ENCODE peak calls at places on chromosomes 16 and 17, in six cellular contexts. V is stomach, A is Peyer's patch, Z is adrenal gland, N is H1, K is PC-3. B is an unnamed sample.

GRCh38 chr16:28980929-28981328 is 3.9 kb upstream of the LAT start:
- DNase-seq in V (no peak), A (no peak), Z (no peak), N (no peak), K (no peak), B (no peak)

GRCh38 chr17:76485569-76485968 is 15.7 kb downstream of the RHBDF2 start:
- DNase-seq in V (no peak), A (no peak), Z (peak), N (no peak), K (no peak), B (no peak)

GRCh38 chr17:56679148-56679766 is 85.8 kb downstream of the NOG start:
- DNase-seq in V (no peak), A (no peak), Z (no peak), N (no peak), K (peak), B (peak)

GRCh38 chr16:72191551-72191950 is 19.6 kb upstream of the PMFBP1 start:
- DNase-seq in V (no peak), A (no peak), Z (no peak), N (no peak), K (no peak), B (no peak)

GRCh38 chr16:3188925-3189825 is 1.2 kb downstream of the OR1F1 start:
- DNase-seq in V (no peak), A (peak), Z (no peak), N (no peak), K (peak), B (peak)

GRCh38 chr17:46777943-46778915 is 40.3 kb downstream of the WNT3 start:
- DNase-seq in V (no peak), A (no peak), Z (no peak), N (no peak), K (no peak), B (no peak)

GRCh38 chr17:41959336-41960095 is 7.1 kb upstream of the CNP start:
- DNase-seq in V (no peak), A (no peak), Z (peak), N (no peak), K (peak), B (no peak)

GRCh38 chr17:15464629-15465028 is 2.8 kb downstream of the CDRT4 start:
- DNase-seq in V (no peak), A (no peak), Z (no peak), N (no peak), K (no peak), B (no peak)

GRCh38 chr17:69245617-69246016 is 17.0 kb upstream of the ABCA10 start:
- DNase-seq in V (no peak), A (no peak), Z (no peak), N (no peak), K (no peak), B (no peak)

GRCh38 chr17:77287432-77288068 is 146.8 kb downstream of the SEC14L1 start:
- DNase-seq in V (peak), A (peak), Z (peak), N (no peak), K (peak), B (peak)

GRCh38 chr16:76428858-76429257 is 151.7 kb downstream of the CNTNAP4 start:
- DNase-seq in V (no peak), A (no peak), Z (no peak), N (no peak), K (peak), B (no peak)

GRCh38 chr17:45336390-45337182 is 19.8 kb upstream of the MAP3K14 start:
- DNase-seq in V (no peak), A (no peak), Z (no peak), N (no peak), K (no peak), B (no peak)

GRCh38 chr17:42667088-42667951 is 8.2 kb downstream of the TUBG2 start:
- DNase-seq in V (peak), A (no peak), Z (peak), N (no peak), K (peak), B (peak)

GRCh38 chr16:80610489-80611156 is 69.8 kb downstream of the DYNLRB2 start:
- DNase-seq in V (no peak), A (no peak), Z (no peak), N (no peak), K (no peak), B (no peak)

GRCh38 chr17:44222112-44222869 is 2.8 kb upstream of the UBTF start:
- DNase-seq in V (peak), A (peak), Z (peak), N (no peak), K (peak), B (peak)

GRCh38 chr16:72561-73537 is at the start of gene RHBDF1:
- DNase-seq in V (peak), A (peak), Z (no peak), N (no peak), K (peak), B (peak)

GRCh38 chr17:34504814-34505484 is 74.4 kb upstream of the TMEM132E start:
- DNase-seq in V (no peak), A (no peak), Z (no peak), N (no peak), K (no peak), B (no peak)

GRCh38 chr16:79363035-79363434 is 237.5 kb downstream of the MAF start:
- DNase-seq in V (no peak), A (no peak), Z (no peak), N (no peak), K (no peak), B (no peak)

GRCh38 chr17:56230660-56231059 is 77.4 kb downstream of the ANKFN1 start:
- DNase-seq in V (no peak), A (no peak), Z (no peak), N (no peak), K (no peak), B (no peak)

GRCh38 chr16:4663756-4664465 is 29.5 kb upstream of the NUDT16L1 start:
- DNase-seq in V (peak), A (peak), Z (peak), N (no peak), K (no peak), B (no peak)

GRCh38 chr16:31869511-31870201 is 4.0 kb upstream of the ZNF267 start:
- DNase-seq in V (no peak), A (no peak), Z (peak), N (no peak), K (peak), B (peak)

DNA sequence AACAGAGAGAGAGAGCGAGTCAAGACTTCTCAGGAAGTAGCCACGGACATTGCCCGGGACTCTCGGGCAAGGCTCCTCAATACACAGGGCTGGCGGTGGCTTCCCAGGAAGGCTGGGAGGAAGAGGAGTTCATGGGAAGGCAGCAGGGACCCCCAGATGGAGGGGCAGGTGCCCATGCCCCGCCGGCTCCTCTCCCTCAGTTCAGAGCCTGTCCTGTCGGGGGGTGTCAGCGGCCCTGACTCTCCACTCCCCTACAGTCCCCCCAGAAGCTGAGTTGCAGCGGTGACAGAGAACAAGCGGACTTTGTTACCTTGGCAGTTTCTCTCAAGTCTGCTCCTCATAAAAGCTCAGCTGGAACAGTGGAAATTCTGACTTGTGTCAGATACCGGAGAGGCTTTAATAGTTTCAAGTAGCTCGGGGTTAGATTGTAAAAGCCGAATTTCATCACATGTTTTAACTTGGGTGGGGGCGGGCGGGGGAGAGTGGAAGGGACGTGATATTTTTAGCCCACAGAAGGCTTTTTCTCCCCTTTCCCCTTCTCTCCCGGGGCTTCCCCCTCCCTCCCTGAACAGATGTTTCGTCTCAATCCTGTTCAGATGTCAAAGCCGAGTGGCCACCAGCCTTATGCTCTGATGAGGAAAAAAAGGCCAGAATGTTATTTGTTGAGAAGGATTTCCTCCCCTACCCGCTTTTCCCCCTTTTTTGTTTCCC is 65.2 kb downstream of the NKD1 start:
- DNase-seq in V (no peak), A (peak), Z (no peak), N (no peak), K (no peak), B (no peak)
- H3K27ac ChIP-seq in V (no peak), A (no peak), Z (peak), N (no peak), K (no peak), B (no peak)

DNA sequence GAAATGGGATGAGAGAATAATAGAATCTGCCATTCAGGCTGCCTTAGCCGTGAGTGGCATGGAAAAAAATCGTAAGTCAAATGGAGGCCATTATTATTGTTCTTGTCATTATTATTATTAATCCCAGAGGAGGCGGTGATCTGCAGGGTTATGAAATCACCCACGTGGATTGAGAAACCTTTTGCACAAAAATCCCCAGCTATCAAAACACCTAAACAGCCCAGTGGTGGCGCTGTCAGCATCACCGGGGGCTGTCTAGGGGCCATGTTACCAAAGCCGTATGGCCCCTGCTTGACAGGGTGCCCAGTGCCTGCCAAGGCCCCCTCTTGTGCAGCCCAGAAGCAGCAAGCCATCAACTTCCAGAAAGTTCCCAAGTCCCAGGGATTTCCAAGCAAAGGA is 25.2 kb downstream of the CNGB1 start:
- DNase-seq in V (no peak), A (no peak), Z (no peak), N (no peak), K (no peak), B (no peak)
- TF ChIP-seq CTCF in V (no peak), A (no peak), Z (no peak), N (peak), K (no peak), B (peak)

GRCh38 chr17:58753026-58753425 is 2.6 kb upstream of the PPM1E start:
- DNase-seq in V (no peak), A (no peak), Z (no peak), N (no peak), K (no peak), B (no peak)

GRCh38 chr17:58755269-58755576 is 431 bp upstream of the PPM1E start:
- DNase-seq in V (no peak), A (no peak), Z (no peak), N (no peak), K (no peak), B (no peak)

GRCh38 chr17:58756246-58757161 is 850 bp downstream of the PPM1E start:
- DNase-seq in V (no peak), A (no peak), Z (peak), N (no peak), K (no peak), B (no peak)

GRCh38 chr17:58757162-58757613 is 1.5 kb downstream of the PPM1E start:
- DNase-seq in V (no peak), A (no peak), Z (no peak), N (no peak), K (no peak), B (no peak)

DNA sequence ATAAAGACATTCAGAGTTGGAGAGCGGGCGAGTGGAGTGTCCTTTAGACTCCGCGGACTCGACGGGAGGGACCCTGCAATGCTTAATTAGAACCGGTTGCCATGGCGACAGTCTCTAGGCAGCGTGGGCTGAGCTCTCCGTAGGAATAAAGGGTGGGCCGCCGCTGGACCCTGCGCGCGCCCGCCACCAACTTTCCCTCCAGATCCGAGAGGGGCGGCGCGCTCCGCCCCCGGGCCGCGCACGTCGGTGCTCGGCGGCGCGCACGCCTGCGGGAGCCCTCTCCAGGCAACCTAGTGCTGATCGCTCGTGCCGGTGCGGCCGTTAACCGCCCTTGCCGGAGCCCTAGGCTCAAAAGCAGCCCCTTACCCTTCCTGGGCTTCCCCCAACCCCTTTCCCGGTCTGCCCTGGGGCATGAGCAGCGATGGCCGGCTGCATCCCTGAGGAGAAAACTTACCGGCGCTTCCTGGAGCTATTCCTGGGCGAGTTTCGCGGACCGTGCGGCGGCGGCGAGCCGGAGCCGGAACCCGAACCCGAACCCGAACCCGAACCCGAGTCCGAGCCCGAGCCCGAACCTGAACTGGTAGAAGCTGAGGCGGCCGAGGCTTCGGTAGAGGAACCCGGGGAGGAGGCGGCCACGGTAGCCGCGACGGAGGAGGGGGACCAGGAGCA is at the start of gene PPM1E:
- DNase-seq in V (peak), A (peak), Z (peak), N (peak), K (peak), B (peak)
- H3K27ac ChIP-seq in V (no peak), A (no peak), Z (no peak), N (no peak), K (no peak), B (no peak)

DNA sequence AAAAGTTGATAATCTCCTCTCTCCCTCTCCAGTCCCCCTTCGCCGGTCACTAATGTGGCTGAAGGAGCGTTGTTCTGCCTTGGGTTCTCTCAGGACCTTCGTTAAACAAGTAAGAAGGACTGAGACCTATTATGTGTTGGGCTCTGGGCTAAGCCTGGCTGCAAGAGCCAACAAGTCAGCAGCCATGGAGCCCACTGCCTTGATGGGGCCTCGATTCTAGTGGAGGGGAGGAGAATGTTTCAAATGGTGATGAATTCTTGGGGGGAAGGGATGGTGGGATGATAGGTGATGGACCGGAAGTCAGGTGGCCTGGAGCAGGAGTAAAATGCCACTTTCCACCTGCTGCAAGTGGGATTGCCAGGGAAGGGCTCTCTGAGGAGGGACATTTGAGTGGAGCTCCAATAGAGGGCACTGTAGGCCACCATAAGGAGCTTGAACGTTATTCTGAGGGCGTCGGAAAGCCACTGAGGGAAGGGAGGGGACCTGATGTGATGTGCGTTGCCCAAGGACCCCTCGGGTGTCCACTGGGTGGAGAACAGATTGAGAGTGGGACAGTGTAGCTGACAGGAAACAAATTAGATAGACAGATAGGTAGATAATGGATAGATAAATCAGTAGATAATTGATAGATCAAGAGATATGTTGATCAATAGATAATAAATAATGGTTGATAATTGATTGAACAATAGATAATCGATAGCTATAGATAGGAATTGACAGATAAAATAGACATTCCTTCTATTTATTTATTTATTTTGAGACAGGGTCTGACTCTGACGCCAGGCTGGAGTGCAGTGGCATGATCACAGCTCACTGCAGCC is 18.3 kb upstream of the NXPH3 start:
- DNase-seq in V (peak), A (no peak), Z (no peak), N (no peak), K (peak), B (no peak)
- TF ChIP-seq CTCF in V (peak), A (peak), Z (peak), N (peak), K (peak), B (peak)

GRCh38 chr17:3958200-3958599 is 6.0 kb downstream of the ATP2A3 start:
- DNase-seq in V (no peak), A (no peak), Z (no peak), N (no peak), K (no peak), B (no peak)
- H3K27ac ChIP-seq in V (no peak), A (no peak), Z (peak), N (no peak), K (no peak), B (no peak)